ENCODE peak calls at places on chromosomes 13 and 19, in ten cellular contexts. I is CD8-positive, alpha-beta T cell; K is body of pancreas; N is GM03348; Y is GF-D8; D is M059J; O is A673; R is tibial artery; H is EH; J is T-helper 17 cell. C is an unnamed sample.

GRCh38 chr19:51372649-51373504 is at the start of gene NKG7:
- DNase-seq in K (no peak), N (no peak), O (no peak), J (no peak), I (peak; percentile 81), R (no peak), H (no peak), Y (peak; percentile 97), D (no peak), C (no peak)

GRCh38 chr13:56586966-56587365 is 553.8 kb upstream of the PRR20A start:
- DNase-seq in J (no peak), K (no peak), Y (no peak), H (no peak), N (no peak), I (no peak), O (no peak), R (no peak), D (no peak), C (no peak)

GRCh38 chr19:1070576-1070930 is 3.6 kb downstream of the ARHGAP45 start:
- DNase-seq in I (no peak), H (no peak), O (peak; percentile 73), D (no peak), N (no peak), J (no peak), Y (no peak), R (no peak), K (no peak), C (no peak)

GRCh38 chr19:16040642-16041041 is 35.7 kb upstream of the TPM4 start:
- DNase-seq in N (no peak), Y (no peak), D (no peak), H (peak; percentile 60), O (no peak), J (no peak), I (no peak), R (no peak), K (no peak), C (no peak)

GRCh38 chr13:34462843-34463242 is 479.2 kb upstream of the NBEA start:
- DNase-seq in I (no peak), R (no peak), Y (no peak), N (peak; percentile 54), D (peak; percentile 90), J (no peak), H (peak; percentile 82), K (no peak), O (no peak), C (no peak)

GRCh38 chr13:85974604-85975366 is 175.6 kb upstream of the SLITRK6 start:
- DNase-seq in I (no peak), N (no peak), H (no peak), J (no peak), O (no peak), K (no peak), Y (no peak), R (no peak), D (peak; percentile 9), C (no peak)

GRCh38 chr19:58572818-58573657 is at the start of gene MZF1:
- DNase-seq in D (peak; percentile 100), K (peak; percentile 99), H (peak; percentile 100), I (peak; percentile 100), Y (no peak), R (peak; percentile 100), N (peak; percentile 96), J (peak; percentile 98), O (peak; percentile 100), C (no peak)

GRCh38 chr19:51552996-51553725 is 17.9 kb upstream of the ZNF175 start:
- DNase-seq in D (peak; percentile 64), K (peak; percentile 54), O (peak; percentile 84), H (peak; percentile 65), J (no peak), I (peak; percentile 40), Y (no peak), R (no peak), N (peak; percentile 83), C (no peak)

GRCh38 chr13:110275931-110276552 is 30.9 kb downstream of the COL4A1 start:
- DNase-seq in I (no peak), R (no peak), K (no peak), J (no peak), N (no peak), D (no peak), O (peak; percentile 47), H (no peak), Y (no peak), C (no peak)

GRCh38 chr13:30708541-30708940 is 26.8 kb upstream of the ALOX5AP start:
- DNase-seq in K (no peak), I (no peak), O (no peak), J (no peak), N (peak; percentile 45), D (peak; percentile 15), H (peak; percentile 72), Y (no peak), R (no peak), C (no peak)

GRCh38 chr19:51628153-51628939 is 1.9 kb downstream of the SIGLEC5 start:
- DNase-seq in D (no peak), O (no peak), J (no peak), Y (peak; percentile 9), N (no peak), K (no peak), H (no peak), I (no peak), R (no peak), C (no peak)